ENCODE peak calls at places on chromosome 20, in five cellular contexts. W is lung, N is D341Med, F is lung microvascular endothelial cell, B is gastrocnemius medialis. Y is an unnamed sample.

GRCh38 chr20:10539818-10540553 is 104.9 kb downstream of the SLX4IP start:
- DNase-seq in W (no peak), N (no peak), F (no peak), B (no peak), Y (no peak)

GRCh38 chr20:62219992-62220665 is at the start of gene HRH3:
- DNase-seq in W (no peak), N (peak), F (peak), B (no peak), Y (no peak)

GRCh38 chr20:38724603-38725457 is 544 bp downstream of the SLC32A1 start:
- DNase-seq in W (no peak), N (no peak), F (no peak), B (no peak), Y (no peak)

GRCh38 chr20:25000268-25000801 is 7.8 kb upstream of the APMAP start:
- DNase-seq in W (peak), N (no peak), F (peak), B (peak), Y (no peak)

GRCh38 chr20:45290677-45291355 is 15.8 kb upstream of the RBPJL start:
- DNase-seq in W (peak), N (peak), F (peak), B (peak), Y (no peak)

GRCh38 chr20:50868509-50869495 is 62.4 kb downstream of the ADNP start:
- DNase-seq in W (no peak), N (no peak), F (peak), B (no peak), Y (no peak)

GRCh38 chr20:33079267-33079666 is at the start of gene BPIFB4:
- DNase-seq in W (no peak), N (no peak), F (no peak), B (no peak), Y (no peak)

GRCh38 chr20:2800590-2801458 is at the start of gene CPXM1:
- DNase-seq in W (no peak), N (no peak), F (peak), B (no peak), Y (no peak)

GRCh38 chr20:48904566-48905321 is 16.8 kb upstream of the ARFGEF2 start:
- DNase-seq in W (peak), N (peak), F (peak), B (no peak), Y (peak)

GRCh38 chr20:35462351-35462750 is 7.0 kb downstream of the CEP250 start:
- DNase-seq in W (no peak), N (peak), F (no peak), B (no peak), Y (peak)

GRCh38 chr20:60970601-60971000 is 281.5 kb upstream of the CDH4 start:
- DNase-seq in W (no peak), N (no peak), F (no peak), B (no peak), Y (no peak)

GRCh38 chr20:57374343-57374930 is 16.8 kb upstream of the RBM38 start:
- DNase-seq in W (no peak), N (no peak), F (no peak), B (no peak), Y (no peak)

GRCh38 chr20:52410182-52410647 is 218.6 kb upstream of the ZFP64 start:
- DNase-seq in W (no peak), N (no peak), F (peak), B (no peak), Y (no peak)

GRCh38 chr20:56628873-56629463 is at the start of gene TFAP2C:
- DNase-seq in W (peak), N (peak), F (no peak), B (no peak), Y (no peak)

GRCh38 chr20:41406307-41406706 is 39.7 kb upstream of the EMILIN3 start:
- DNase-seq in W (no peak), N (peak), F (peak), B (no peak), Y (no peak)

GRCh38 chr20:6081236-6081635 is 27.4 kb upstream of the LRRN4 start:
- DNase-seq in W (no peak), N (no peak), F (peak), B (peak), Y (no peak)

GRCh38 chr20:45911486-45912343 is at the start of gene PLTP:
- DNase-seq in W (peak), N (peak), F (peak), B (peak), Y (no peak)

GRCh38 chr20:44460795-44461141 is 14.9 kb upstream of the TTPAL start:
- DNase-seq in W (no peak), N (no peak), F (peak), B (no peak), Y (no peak)

GRCh38 chr20:39524371-39524911 is 562.3 kb downstream of the DHX35 start:
- DNase-seq in W (no peak), N (no peak), F (no peak), B (peak), Y (no peak)

GRCh38 chr20:49750611-49751396 is 37.1 kb upstream of the B4GALT5 start:
- DNase-seq in W (no peak), N (no peak), F (no peak), B (peak), Y (no peak)

GRCh38 chr20:58174708-58175287 is 53.7 kb downstream of the ANKRD60 start:
- DNase-seq in W (no peak), N (no peak), F (no peak), B (peak), Y (no peak)

GRCh38 chr20:12287575-12287974 is 369.9 kb downstream of the BTBD3 start:
- DNase-seq in W (no peak), N (no peak), F (no peak), B (no peak), Y (no peak)

GRCh38 chr20:48656661-48657211 is 171.1 kb downstream of the PREX1 start:
- DNase-seq in W (no peak), N (peak), F (peak), B (no peak), Y (no peak)

GRCh38 chr20:47821481-47822100 is 36.3 kb upstream of the SULF2 start:
- DNase-seq in W (no peak), N (no peak), F (no peak), B (no peak), Y (no peak)